ENCODE peak calls at places on chromosomes 6 and 20, in six cellular contexts. I is HepG2, M is GM12878, X is H1, L is SK-N-SH, S is K562. O is an unnamed sample.

GRCh38 chr6:157962601-157963084 is 19.0 kb upstream of the SYNJ2 start:
- DNase-seq in I (no peak), M (no peak), X (no peak), L (no peak), S (peak), O (no peak)

GRCh38 chr6:114090626-114091025 is 119.7 kb upstream of the HDAC2 start:
- DNase-seq in I (no peak), M (no peak), X (no peak), L (no peak), S (no peak), O (no peak)

GRCh38 chr6:170091000-170091638 is 199.8 kb downstream of the DLL1 start:
- DNase-seq in I (no peak), M (no peak), X (no peak), L (no peak), S (no peak), O (no peak)

GRCh38 chr6:15244605-15245360 is 1.1 kb upstream of the JARID2 start:
- DNase-seq in I (peak), M (no peak), X (no peak), L (no peak), S (peak), O (no peak)

GRCh38 chr20:53795170-53795569 is 201.5 kb upstream of the ZNF217 start:
- DNase-seq in I (no peak), M (no peak), X (no peak), L (no peak), S (no peak), O (no peak)

GRCh38 chr20:10876558-10876957 is 202.8 kb upstream of the JAG1 start:
- DNase-seq in I (no peak), M (no peak), X (no peak), L (no peak), S (no peak), O (no peak)

GRCh38 chr6:14883921-14884320 is 361.9 kb upstream of the JARID2 start:
- DNase-seq in I (no peak), M (no peak), X (no peak), L (no peak), S (no peak), O (peak)

GRCh38 chr6:38509713-38510112 is 130.0 kb downstream of the BTBD9 start:
- DNase-seq in I (peak), M (no peak), X (no peak), L (no peak), S (no peak), O (no peak)

GRCh38 chr20:61807426-61808160 is 258.1 kb downstream of the TAF4 start:
- DNase-seq in I (no peak), M (no peak), X (no peak), L (no peak), S (no peak), O (no peak)

GRCh38 chr20:40293740-40294139 is 395.3 kb downstream of the MAFB start:
- DNase-seq in I (no peak), M (no peak), X (no peak), L (no peak), S (no peak), O (no peak)

GRCh38 chr6:128929869-128930268 is 46.9 kb downstream of the LAMA2 start:
- DNase-seq in I (no peak), M (no peak), X (no peak), L (peak), S (no peak), O (no peak)

GRCh38 chr20:41365785-41366545 is 653 bp downstream of the EMILIN3 start:
- DNase-seq in I (no peak), M (no peak), X (no peak), L (peak), S (no peak), O (no peak)

GRCh38 chr6:137097526-137097925 is 52.8 kb upstream of the IL20RA start:
- DNase-seq in I (no peak), M (no peak), X (no peak), L (no peak), S (no peak), O (no peak)

GRCh38 chr20:22720206-22720605 is 135.8 kb upstream of the FOXA2 start:
- DNase-seq in I (no peak), M (no peak), X (no peak), L (no peak), S (no peak), O (no peak)

GRCh38 chr6:166600932-166601331 is 14.5 kb upstream of the RAMACL start:
- DNase-seq in I (no peak), M (no peak), X (no peak), L (no peak), S (no peak), O (no peak)

GRCh38 chr6:85628353-85628752 is 14.3 kb downstream of the SYNCRIP start:
- DNase-seq in I (no peak), M (no peak), X (no peak), L (no peak), S (no peak), O (no peak)

GRCh38 chr6:50807035-50807434 is 11.6 kb upstream of the TFAP2B start:
- DNase-seq in I (no peak), M (no peak), X (no peak), L (no peak), S (no peak), O (no peak)

GRCh38 chr20:64144144-64144912 is 19.9 kb upstream of the MYT1 start:
- DNase-seq in I (no peak), M (no peak), X (no peak), L (no peak), S (no peak), O (no peak)

GRCh38 chr20:21571841-21572690 is 58.2 kb upstream of the NKX2-2 start:
- DNase-seq in I (peak), M (no peak), X (no peak), L (peak), S (peak), O (no peak)

GRCh38 chr6:43838276-43839036 is 68.4 kb downstream of the VEGFA start:
- DNase-seq in I (peak), M (no peak), X (no peak), L (peak), S (peak), O (peak)

GRCh38 chr6:89940225-89941027 is 46.2 kb downstream of the GJA10 start:
- DNase-seq in I (peak), M (peak), X (peak), L (peak), S (peak), O (peak)

GRCh38 chr20:58361549-58361948 is 27.5 kb upstream of the VAPB start:
- DNase-seq in I (no peak), M (no peak), X (no peak), L (no peak), S (no peak), O (no peak)

GRCh38 chr6:111210074-111210729 is 122.9 kb downstream of the SLC16A10 start:
- DNase-seq in I (peak), M (peak), X (no peak), L (peak), S (peak), O (peak)

GRCh38 chr6:136647363-136647763 is 97.1 kb upstream of the MAP7 start:
- DNase-seq in I (no peak), M (peak), X (no peak), L (no peak), S (no peak), O (no peak)

GRCh38 chr6:136066005-136066404 is 184.1 kb downstream of the MTFR2 start:
- DNase-seq in I (no peak), M (no peak), X (no peak), L (no peak), S (no peak), O (no peak)

GRCh38 chr6:16154904-16155303 is 26.0 kb downstream of the MYLIP start:
- DNase-seq in I (no peak), M (no peak), X (no peak), L (no peak), S (no peak), O (no peak)

GRCh38 chr20:8050117-8050837 is 30.7 kb upstream of the TMX4 start:
- DNase-seq in I (no peak), M (no peak), X (no peak), L (no peak), S (no peak), O (no peak)

GRCh38 chr6:45483021-45483420 is 105.3 kb upstream of the SUPT3H start:
- DNase-seq in I (no peak), M (no peak), X (no peak), L (no peak), S (no peak), O (no peak)

GRCh38 chr6:40492126-40492525 is 95.0 kb downstream of the LRFN2 start:
- DNase-seq in I (no peak), M (no peak), X (no peak), L (peak), S (no peak), O (no peak)

GRCh38 chr6:31734703-31735500 is 1.4 kb downstream of the CLIC1 start:
- DNase-seq in I (peak), M (peak), X (peak), L (no peak), S (peak), O (peak)

GRCh38 chr20:43029161-43029560 is 160.5 kb downstream of the PTPRT start:
- DNase-seq in I (no peak), M (no peak), X (no peak), L (no peak), S (no peak), O (no peak)

GRCh38 chr6:27332692-27333641 is 20.9 kb upstream of the POM121L2 start:
- DNase-seq in I (peak), M (peak), X (peak), L (peak), S (peak), O (no peak)

GRCh38 chr6:93751969-93752368 is 332.6 kb upstream of the EPHA7 start:
- DNase-seq in I (no peak), M (no peak), X (no peak), L (no peak), S (no peak), O (no peak)

GRCh38 chr6:6717953-6718352 is 129.4 kb downstream of the LY86 start:
- DNase-seq in I (no peak), M (no peak), X (no peak), L (no peak), S (no peak), O (peak)
- TF ChIP-seq POLR2AphosphoS5 in I (no peak), M (no peak), X (no peak), L (no peak), S (no peak), O (peak)

GRCh38 chr6:87095056-87095527 is at the start of gene CGA:
- DNase-seq in I (no peak), M (no peak), X (no peak), L (no peak), S (no peak), O (no peak)

GRCh38 chr6:87094576-87094975 is 330 bp downstream of the CGA start:
- DNase-seq in I (no peak), M (no peak), X (no peak), L (no peak), S (no peak), O (no peak)

GRCh38 chr6:87093199-87093598 is 1.7 kb downstream of the CGA start:
- DNase-seq in I (no peak), M (no peak), X (no peak), L (no peak), S (no peak), O (no peak)

GRCh38 chr6:87092435-87092834 is 2.5 kb downstream of the CGA start:
- DNase-seq in I (no peak), M (no peak), X (no peak), L (no peak), S (no peak), O (no peak)

GRCh38 chr6:87093651-87094050 is 1.3 kb downstream of the CGA start:
- DNase-seq in I (no peak), M (no peak), X (no peak), L (no peak), S (no peak), O (no peak)
- TF ChIP-seq GABPA in I (no peak), M (no peak), X (no peak), L (no peak), S (no peak), O (no peak)

GRCh38 chr6:133983099-133983939 is 30.3 kb downstream of the TBPL1 start:
- DNase-seq in I (peak), M (no peak), X (no peak), L (no peak), S (no peak), O (peak)
- TF ChIP-seq POLR2AphosphoS5 in I (no peak), M (no peak), X (no peak), L (no peak), S (peak), O (peak)

GRCh38 chr20:37348643-37349516 is 2.9 kb downstream of the SRC start:
- DNase-seq in I (no peak), M (no peak), X (no peak), L (peak), S (no peak), O (no peak)
- TF ChIP-seq GABPA in I (no peak), M (no peak), X (no peak), L (no peak), S (no peak), O (no peak)

GRCh38 chr20:4722571-4722970 is 862 bp downstream of the PRND start:
- DNase-seq in I (no peak), M (no peak), X (no peak), L (no peak), S (no peak), O (no peak)

GRCh38 chr20:4721719-4722118 is at the start of gene PRND:
- DNase-seq in I (no peak), M (no peak), X (no peak), L (no peak), S (no peak), O (no peak)

GRCh38 chr20:4719190-4719589 is 2.5 kb upstream of the PRND start:
- DNase-seq in I (no peak), M (no peak), X (no peak), L (no peak), S (no peak), O (no peak)

GRCh38 chr20:4720977-4721349 is 746 bp upstream of the PRND start:
- DNase-seq in I (no peak), M (no peak), X (no peak), L (peak), S (no peak), O (no peak)

GRCh38 chr20:4720121-4720976 is 1.4 kb upstream of the PRND start:
- DNase-seq in I (peak), M (peak), X (peak), L (peak), S (peak), O (peak)
- TF ChIP-seq POLR2AphosphoS5 in I (no peak), M (no peak), X (no peak), L (no peak), S (no peak), O (no peak)

GRCh38 chr6:7144810-7145209 is 37.0 kb downstream of the RREB1 start:
- DNase-seq in I (no peak), M (no peak), X (no peak), L (no peak), S (no peak), O (no peak)

GRCh38 chr6:7145269-7146078 is 37.7 kb downstream of the RREB1 start:
- DNase-seq in I (no peak), M (no peak), X (no peak), L (no peak), S (no peak), O (peak)

GRCh38 chr6:7148100-7148822 is 40.5 kb downstream of the RREB1 start:
- DNase-seq in I (no peak), M (no peak), X (no peak), L (no peak), S (no peak), O (no peak)

GRCh38 chr6:7147051-7147671 is 39.4 kb downstream of the RREB1 start:
- DNase-seq in I (no peak), M (no peak), X (no peak), L (no peak), S (no peak), O (no peak)

GRCh38 chr6:7146079-7146828 is 38.5 kb downstream of the RREB1 start:
- DNase-seq in I (peak), M (no peak), X (no peak), L (no peak), S (no peak), O (peak)
- TF ChIP-seq GABPA in I (no peak), M (no peak), X (no peak), L (no peak), S (no peak), O (no peak)

GRCh38 chr6:26105842-26106241 is 18.6 kb downstream of the HFE start:
- DNase-seq in I (no peak), M (no peak), X (no peak), L (no peak), S (no peak), O (no peak)

GRCh38 chr6:26104457-26105108 is 17.4 kb downstream of the HFE start:
- DNase-seq in I (peak), M (no peak), X (no peak), L (no peak), S (no peak), O (no peak)

GRCh38 chr6:26105109-26105730 is 18.0 kb downstream of the HFE start:
- DNase-seq in I (no peak), M (no peak), X (no peak), L (no peak), S (no peak), O (no peak)

GRCh38 chr6:26103141-26103769 is 16.0 kb downstream of the HFE start:
- DNase-seq in I (peak), M (no peak), X (no peak), L (no peak), S (no peak), O (no peak)

GRCh38 chr6:26103770-26104456 is 16.7 kb downstream of the HFE start:
- DNase-seq in I (peak), M (peak), X (peak), L (peak), S (peak), O (peak)
- TF ChIP-seq POLR2AphosphoS5 in I (peak), M (peak), X (peak), L (peak), S (peak), O (peak)

GRCh38 chr6:2021713-2022125 is 223.7 kb downstream of the GMDS start:
- DNase-seq in I (no peak), M (no peak), X (no peak), L (no peak), S (no peak), O (peak)
- TF ChIP-seq GABPA in I (no peak), M (no peak), X (no peak), L (no peak), S (no peak), O (no peak)

GRCh38 chr6:52255434-52255833 is 11.1 kb upstream of the IL17F start:
- DNase-seq in I (no peak), M (no peak), X (no peak), L (no peak), S (no peak), O (no peak)
- TF ChIP-seq POLR2AphosphoS5 in I (no peak), M (no peak), X (no peak), L (no peak), S (no peak), O (no peak)

DNA sequence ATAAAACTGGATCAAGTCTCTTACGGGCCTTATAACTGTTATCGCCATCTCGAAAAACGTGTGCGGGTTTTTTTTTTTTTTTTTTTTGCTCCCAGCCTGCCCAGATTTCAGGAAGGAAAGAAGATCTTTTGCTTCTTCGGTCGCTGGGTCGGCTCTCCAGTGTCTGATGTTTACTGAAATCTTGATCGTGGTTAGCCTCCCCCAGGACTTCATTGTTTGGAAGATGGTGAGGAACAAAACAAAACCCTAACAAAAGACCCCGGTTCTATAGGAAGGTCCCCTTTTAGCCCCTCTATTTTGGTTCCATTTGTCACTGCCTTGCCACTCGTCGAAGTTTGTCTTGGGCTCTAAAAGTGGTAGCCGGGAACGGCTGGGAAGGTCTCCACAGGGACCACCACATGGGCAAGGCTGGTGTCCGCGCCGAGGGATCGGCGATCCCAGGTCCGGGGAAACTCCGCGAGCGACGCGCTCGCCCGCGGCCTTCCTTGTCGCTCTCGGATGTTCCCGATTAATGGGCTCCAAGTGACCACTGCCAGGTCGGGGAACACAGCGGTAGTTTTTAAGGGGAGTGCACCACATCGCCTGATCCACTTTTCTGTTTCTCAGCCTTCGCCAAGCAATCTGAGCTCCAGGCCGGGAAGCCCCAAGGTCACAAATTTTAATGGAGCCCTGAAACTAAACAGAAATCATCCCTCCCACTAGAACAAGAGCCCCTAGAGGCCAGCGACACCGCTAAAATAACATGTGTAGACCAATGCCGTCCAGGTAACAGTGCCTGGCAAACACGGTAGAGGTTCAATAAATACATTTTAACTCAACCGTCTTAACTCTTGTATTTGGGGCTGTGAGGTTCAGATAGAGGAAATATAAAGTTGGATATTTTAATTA is 27.0 kb downstream of the TRIM27 start:
- DNase-seq in I (peak), M (no peak), X (no peak), L (peak), S (peak), O (peak)
- TF ChIP-seq GABPA in I (peak), M (no peak), X (no peak), L (no peak), S (no peak), O (no peak)

O was measured in HL-60.